ENCODE peak calls at places on chromosomes 7 and 10, in eight cellular contexts. One of them, this sample, is unnamed.

GRCh38 chr7:128895320-128895719 is 15.2 kb downstream of the KCP start:
- DNase-seq in right lobe of liver: peak; percentile 18
- DNase-seq in GM23248: no peak
- DNase-seq in CD8-positive, alpha-beta T cell: no peak
- DNase-seq in tibial nerve: no peak
- DNase-seq in aorta: no peak
- DNase-seq in left ventricle myocardium inferior: peak; percentile 3
- DNase-seq in AG04450: no peak
- DNase-seq in this sample: no peak

GRCh38 chr7:24075426-24075810 is 208.6 kb upstream of the NPY start:
- DNase-seq in right lobe of liver: no peak
- DNase-seq in GM23248: no peak
- DNase-seq in CD8-positive, alpha-beta T cell: no peak
- DNase-seq in tibial nerve: no peak
- DNase-seq in aorta: no peak
- DNase-seq in left ventricle myocardium inferior: no peak
- DNase-seq in AG04450: no peak
- DNase-seq in this sample: no peak

GRCh38 chr7:133217805-133218204 is 35.1 kb upstream of the EXOC4 start:
- DNase-seq in right lobe of liver: no peak
- DNase-seq in GM23248: no peak
- DNase-seq in CD8-positive, alpha-beta T cell: no peak
- DNase-seq in tibial nerve: no peak
- DNase-seq in aorta: no peak
- DNase-seq in left ventricle myocardium inferior: no peak
- DNase-seq in AG04450: no peak
- DNase-seq in this sample: no peak

GRCh38 chr7:7861211-7861633 is 107.4 kb upstream of the GLCCI1 start:
- DNase-seq in right lobe of liver: no peak
- DNase-seq in GM23248: peak; percentile 76
- DNase-seq in CD8-positive, alpha-beta T cell: no peak
- DNase-seq in tibial nerve: peak; percentile 8
- DNase-seq in aorta: no peak
- DNase-seq in left ventricle myocardium inferior: no peak
- DNase-seq in AG04450: peak; percentile 63
- DNase-seq in this sample: no peak

GRCh38 chr7:33753881-33754525 is 151.3 kb upstream of the BMPER start:
- DNase-seq in right lobe of liver: no peak
- DNase-seq in GM23248: no peak
- DNase-seq in CD8-positive, alpha-beta T cell: no peak
- DNase-seq in tibial nerve: no peak
- DNase-seq in aorta: no peak
- DNase-seq in left ventricle myocardium inferior: no peak
- DNase-seq in AG04450: no peak
- DNase-seq in this sample: no peak

GRCh38 chr7:22990588-22990949 is 23.4 kb downstream of the HYCC1 start:
- DNase-seq in right lobe of liver: no peak
- DNase-seq in GM23248: peak; percentile 79
- DNase-seq in CD8-positive, alpha-beta T cell: no peak
- DNase-seq in tibial nerve: no peak
- DNase-seq in aorta: no peak
- DNase-seq in left ventricle myocardium inferior: no peak
- DNase-seq in AG04450: no peak
- DNase-seq in this sample: no peak

GRCh38 chr10:86888585-86889381 is 68.6 kb downstream of the MMRN2 start:
- DNase-seq in right lobe of liver: no peak
- DNase-seq in GM23248: peak; percentile 78
- DNase-seq in CD8-positive, alpha-beta T cell: no peak
- DNase-seq in tibial nerve: no peak
- DNase-seq in aorta: no peak
- DNase-seq in left ventricle myocardium inferior: no peak
- DNase-seq in AG04450: no peak
- DNase-seq in this sample: no peak

GRCh38 chr7:133601607-133602006 is 348.7 kb downstream of the EXOC4 start:
- DNase-seq in right lobe of liver: no peak
- DNase-seq in GM23248: no peak
- DNase-seq in CD8-positive, alpha-beta T cell: no peak
- DNase-seq in tibial nerve: no peak
- DNase-seq in aorta: no peak
- DNase-seq in left ventricle myocardium inferior: no peak
- DNase-seq in AG04450: no peak
- DNase-seq in this sample: no peak

GRCh38 chr10:49009231-49009979 is 69.8 kb upstream of the LRRC18 start:
- DNase-seq in right lobe of liver: no peak
- DNase-seq in GM23248: no peak
- DNase-seq in CD8-positive, alpha-beta T cell: no peak
- DNase-seq in tibial nerve: no peak
- DNase-seq in aorta: no peak
- DNase-seq in left ventricle myocardium inferior: no peak
- DNase-seq in AG04450: no peak
- DNase-seq in this sample: no peak

GRCh38 chr10:69958232-69958902 is 94.3 kb upstream of the MACROH2A2 start:
- DNase-seq in right lobe of liver: no peak
- DNase-seq in GM23248: peak; percentile 66
- DNase-seq in CD8-positive, alpha-beta T cell: no peak
- DNase-seq in tibial nerve: no peak
- DNase-seq in aorta: no peak
- DNase-seq in left ventricle myocardium inferior: no peak
- DNase-seq in AG04450: no peak
- DNase-seq in this sample: no peak

GRCh38 chr10:15877836-15878576 is 17.7 kb upstream of the MINDY3 start:
- DNase-seq in right lobe of liver: no peak
- DNase-seq in GM23248: no peak
- DNase-seq in CD8-positive, alpha-beta T cell: no peak
- DNase-seq in tibial nerve: no peak
- DNase-seq in aorta: no peak
- DNase-seq in left ventricle myocardium inferior: no peak
- DNase-seq in AG04450: no peak
- DNase-seq in this sample: no peak

GRCh38 chr7:3436112-3436511 is 135.1 kb downstream of the SDK1 start:
- DNase-seq in right lobe of liver: no peak
- DNase-seq in GM23248: no peak
- DNase-seq in CD8-positive, alpha-beta T cell: no peak
- DNase-seq in tibial nerve: no peak
- DNase-seq in aorta: no peak
- DNase-seq in left ventricle myocardium inferior: no peak
- DNase-seq in AG04450: no peak
- DNase-seq in this sample: no peak

GRCh38 chr10:6721480-6721879 is 141.4 kb upstream of the PRKCQ start:
- DNase-seq in right lobe of liver: no peak
- DNase-seq in GM23248: peak; percentile 98
- DNase-seq in CD8-positive, alpha-beta T cell: no peak
- DNase-seq in tibial nerve: peak; percentile 24
- DNase-seq in aorta: no peak
- DNase-seq in left ventricle myocardium inferior: peak; percentile 41
- DNase-seq in AG04450: peak; percentile 96
- DNase-seq in this sample: no peak

GRCh38 chr10:78776746-78777145 is 292.0 kb upstream of the ZMIZ1 start:
- DNase-seq in right lobe of liver: no peak
- DNase-seq in GM23248: no peak
- DNase-seq in CD8-positive, alpha-beta T cell: no peak
- DNase-seq in tibial nerve: no peak
- DNase-seq in aorta: peak; percentile 47
- DNase-seq in left ventricle myocardium inferior: no peak
- DNase-seq in AG04450: no peak
- DNase-seq in this sample: no peak

GRCh38 chr10:4107328-4107851 is 322.4 kb upstream of the KLF6 start:
- DNase-seq in right lobe of liver: no peak
- DNase-seq in GM23248: no peak
- DNase-seq in CD8-positive, alpha-beta T cell: no peak
- DNase-seq in tibial nerve: no peak
- DNase-seq in aorta: no peak
- DNase-seq in left ventricle myocardium inferior: no peak
- DNase-seq in AG04450: no peak
- DNase-seq in this sample: no peak

GRCh38 chr7:155711081-155711480 is 66.6 kb downstream of the RBM33 start:
- DNase-seq in right lobe of liver: no peak
- DNase-seq in GM23248: no peak
- DNase-seq in CD8-positive, alpha-beta T cell: no peak
- DNase-seq in tibial nerve: no peak
- DNase-seq in aorta: no peak
- DNase-seq in left ventricle myocardium inferior: no peak
- DNase-seq in AG04450: no peak
- DNase-seq in this sample: no peak

GRCh38 chr7:271266-272107 is 18.5 kb upstream of the FOXL3 start:
- DNase-seq in right lobe of liver: peak; percentile 22
- DNase-seq in GM23248: no peak
- DNase-seq in CD8-positive, alpha-beta T cell: no peak
- DNase-seq in tibial nerve: no peak
- DNase-seq in aorta: no peak
- DNase-seq in left ventricle myocardium inferior: no peak
- DNase-seq in AG04450: no peak
- DNase-seq in this sample: no peak

GRCh38 chr10:95394161-95394880 is 103.5 kb upstream of the PDLIM1 start:
- DNase-seq in right lobe of liver: no peak
- DNase-seq in GM23248: peak; percentile 4
- DNase-seq in CD8-positive, alpha-beta T cell: no peak
- DNase-seq in tibial nerve: no peak
- DNase-seq in aorta: no peak
- DNase-seq in left ventricle myocardium inferior: no peak
- DNase-seq in AG04450: no peak
- DNase-seq in this sample: no peak

GRCh38 chr10:132398566-132398991 is 1.6 kb downstream of the PWWP2B start:
- DNase-seq in right lobe of liver: peak; percentile 57
- DNase-seq in GM23248: no peak
- DNase-seq in CD8-positive, alpha-beta T cell: no peak
- DNase-seq in tibial nerve: no peak
- DNase-seq in aorta: peak; percentile 49
- DNase-seq in left ventricle myocardium inferior: peak; percentile 12
- DNase-seq in AG04450: no peak
- DNase-seq in this sample: no peak

GRCh38 chr10:7407368-7408002 is 3.3 kb downstream of the SFMBT2 start:
- DNase-seq in right lobe of liver: no peak
- DNase-seq in GM23248: peak; percentile 13
- DNase-seq in CD8-positive, alpha-beta T cell: no peak
- DNase-seq in tibial nerve: no peak
- DNase-seq in aorta: no peak
- DNase-seq in left ventricle myocardium inferior: peak; percentile 21
- DNase-seq in AG04450: no peak
- DNase-seq in this sample: no peak

GRCh38 chr7:24949884-24950283 is 30.1 kb downstream of the OSBPL3 start:
- DNase-seq in right lobe of liver: no peak
- DNase-seq in GM23248: no peak
- DNase-seq in CD8-positive, alpha-beta T cell: no peak
- DNase-seq in tibial nerve: no peak
- DNase-seq in aorta: no peak
- DNase-seq in left ventricle myocardium inferior: no peak
- DNase-seq in AG04450: no peak
- DNase-seq in this sample: no peak

GRCh38 chr10:26367771-26368170 is 70.4 kb upstream of the APBB1IP start:
- DNase-seq in right lobe of liver: peak; percentile 64
- DNase-seq in GM23248: peak; percentile 55
- DNase-seq in CD8-positive, alpha-beta T cell: peak; percentile 3
- DNase-seq in tibial nerve: no peak
- DNase-seq in aorta: no peak
- DNase-seq in left ventricle myocardium inferior: no peak
- DNase-seq in AG04450: no peak
- DNase-seq in this sample: no peak

GRCh38 chr7:133401225-133401624 is 148.3 kb downstream of the EXOC4 start:
- DNase-seq in right lobe of liver: no peak
- DNase-seq in GM23248: no peak
- DNase-seq in CD8-positive, alpha-beta T cell: no peak
- DNase-seq in tibial nerve: no peak
- DNase-seq in aorta: no peak
- DNase-seq in left ventricle myocardium inferior: no peak
- DNase-seq in AG04450: no peak
- DNase-seq in this sample: no peak

GRCh38 chr7:4707980-4708411 is 25.9 kb downstream of the FOXK1 start:
- DNase-seq in right lobe of liver: no peak
- DNase-seq in GM23248: no peak
- DNase-seq in CD8-positive, alpha-beta T cell: no peak
- DNase-seq in tibial nerve: no peak
- DNase-seq in aorta: no peak
- DNase-seq in left ventricle myocardium inferior: no peak
- DNase-seq in AG04450: no peak
- DNase-seq in this sample: no peak

GRCh38 chr7:4709187-4709586 is 27.1 kb downstream of the FOXK1 start:
- DNase-seq in right lobe of liver: no peak
- DNase-seq in GM23248: no peak
- DNase-seq in CD8-positive, alpha-beta T cell: no peak
- DNase-seq in tibial nerve: no peak
- DNase-seq in aorta: no peak
- DNase-seq in left ventricle myocardium inferior: no peak
- DNase-seq in AG04450: no peak
- DNase-seq in this sample: no peak

GRCh38 chr7:4706384-4707032 is 24.4 kb downstream of the FOXK1 start:
- DNase-seq in right lobe of liver: no peak
- DNase-seq in GM23248: peak; percentile 62
- DNase-seq in CD8-positive, alpha-beta T cell: no peak
- DNase-seq in tibial nerve: no peak
- DNase-seq in aorta: no peak
- DNase-seq in left ventricle myocardium inferior: no peak
- DNase-seq in AG04450: no peak
- DNase-seq in this sample: no peak

GRCh38 chr7:4703532-4703931 is 21.4 kb downstream of the FOXK1 start:
- DNase-seq in right lobe of liver: no peak
- DNase-seq in GM23248: no peak
- DNase-seq in CD8-positive, alpha-beta T cell: no peak
- DNase-seq in tibial nerve: no peak
- DNase-seq in aorta: no peak
- DNase-seq in left ventricle myocardium inferior: no peak
- DNase-seq in AG04450: no peak
- DNase-seq in this sample: no peak

GRCh38 chr7:4707134-4707651 is 25.1 kb downstream of the FOXK1 start:
- DNase-seq in right lobe of liver: no peak
- DNase-seq in GM23248: peak; percentile 50
- DNase-seq in CD8-positive, alpha-beta T cell: no peak
- DNase-seq in tibial nerve: no peak
- DNase-seq in aorta: no peak
- DNase-seq in left ventricle myocardium inferior: no peak
- DNase-seq in AG04450: no peak
- DNase-seq in this sample: no peak
- H3K27ac ChIP-seq in right lobe of liver: no peak overlapping the region
- H3K27ac ChIP-seq in GM23248: peak overlapping the region; percentile 77
- H3K27ac ChIP-seq in CD8-positive, alpha-beta T cell: no peak overlapping the region
- H3K27ac ChIP-seq in tibial nerve: peak overlapping the region; percentile 27
- H3K27ac ChIP-seq in aorta: no peak overlapping the region
- H3K27ac ChIP-seq in left ventricle myocardium inferior: peak overlapping the region; percentile 78
- H3K27ac ChIP-seq in AG04450: no peak overlapping the region
- H3K27ac ChIP-seq in this sample: no peak overlapping the region

GRCh38 chr7:51521054-51521453 is 204.4 kb upstream of the COBL start:
- DNase-seq in right lobe of liver: peak; percentile 53
- DNase-seq in GM23248: no peak
- DNase-seq in CD8-positive, alpha-beta T cell: no peak
- DNase-seq in tibial nerve: no peak
- DNase-seq in aorta: no peak
- DNase-seq in left ventricle myocardium inferior: no peak
- DNase-seq in AG04450: no peak
- DNase-seq in this sample: no peak
- H3K4me3 ChIP-seq in right lobe of liver: no peak overlapping the region
- H3K4me3 ChIP-seq in GM23248: no peak overlapping the region
- H3K4me3 ChIP-seq in CD8-positive, alpha-beta T cell: no peak overlapping the region
- H3K4me3 ChIP-seq in tibial nerve: no peak overlapping the region
- H3K4me3 ChIP-seq in aorta: no peak overlapping the region
- H3K4me3 ChIP-seq in left ventricle myocardium inferior: no peak overlapping the region
- H3K4me3 ChIP-seq in AG04450: no peak overlapping the region
- H3K4me3 ChIP-seq in this sample: no peak overlapping the region

GRCh38 chr7:153393666-153394065 is 634.1 kb downstream of the ACTR3B start:
- DNase-seq in right lobe of liver: no peak
- DNase-seq in GM23248: no peak
- DNase-seq in CD8-positive, alpha-beta T cell: no peak
- DNase-seq in tibial nerve: no peak
- DNase-seq in aorta: no peak
- DNase-seq in left ventricle myocardium inferior: no peak
- DNase-seq in AG04450: no peak
- DNase-seq in this sample: no peak
- H3K9me3 ChIP-seq in right lobe of liver: no peaks in the 10 kb centered on the region
- H3K9me3 ChIP-seq in GM23248: no peaks in the 10 kb centered on the region
- H3K9me3 ChIP-seq in CD8-positive, alpha-beta T cell: no peaks in the 10 kb centered on the region
- H3K9me3 ChIP-seq in tibial nerve: no peaks in the 10 kb centered on the region
- H3K9me3 ChIP-seq in aorta: peaks cover 7% of the 10 kb centered on the region
- H3K9me3 ChIP-seq in left ventricle myocardium inferior: peaks cover 44% of the 10 kb centered on the region
- H3K9me3 ChIP-seq in AG04450: peaks cover 39% of the 10 kb centered on the region
- H3K9me3 ChIP-seq in this sample: no peaks in the 10 kb centered on the region

GRCh38 chr10:119680050-119680449 is 28.9 kb downstream of the BAG3 start:
- DNase-seq in right lobe of liver: no peak
- DNase-seq in GM23248: peak; percentile 89
- DNase-seq in CD8-positive, alpha-beta T cell: no peak
- DNase-seq in tibial nerve: no peak
- DNase-seq in aorta: peak; percentile 66
- DNase-seq in left ventricle myocardium inferior: no peak
- DNase-seq in AG04450: no peak
- DNase-seq in this sample: no peak
- H3K27ac ChIP-seq in right lobe of liver: no peak overlapping the region
- H3K27ac ChIP-seq in GM23248: peak overlapping the region; percentile 71
- H3K27ac ChIP-seq in CD8-positive, alpha-beta T cell: no peak overlapping the region
- H3K27ac ChIP-seq in tibial nerve: peak overlapping the region; percentile 2
- H3K27ac ChIP-seq in aorta: peak overlapping the region; percentile 62
- H3K27ac ChIP-seq in left ventricle myocardium inferior: peak overlapping the region; percentile 77
- H3K27ac ChIP-seq in AG04450: peak overlapping the region; percentile 52
- H3K27ac ChIP-seq in this sample: no peak overlapping the region